ENCODE peak calls at places on chromosomes 12 and 14, in seven cellular contexts. Z is type B pancreatic cell; C is stimulated activated CD8-positive, alpha-beta memory T cell treated with anti-CD3 and anti-CD28 coated beads, Interleukin-4, amount 100 ng/mL, for 1 hour; A is NCI-H1694 treated with DMSO at 0.1 percent for 48 hours; J is NCI-H526; P is HEK293T; G is midbrain. N is an unnamed sample.

GRCh38 chr14:55881577-55882241 is 236.5 kb upstream of the PELI2 start:
- DNase-seq in Z (no peak), P (no peak), A (no peak), G (no peak), J (no peak), C (no peak), N (no peak)

GRCh38 chr14:89425931-89426330 is 8.9 kb upstream of the FOXN3 start:
- DNase-seq in Z (no peak), J (no peak), A (no peak), P (no peak), C (no peak), G (no peak), N (no peak)

GRCh38 chr14:75690010-75690409 is 29.0 kb downstream of the TTLL5 start:
- DNase-seq in G (no peak), C (no peak), Z (no peak), P (no peak), A (no peak), J (no peak), N (no peak)

GRCh38 chr12:79883216-79883615 is 51.7 kb downstream of the PPP1R12A start:
- DNase-seq in G (no peak), Z (no peak), J (no peak), C (no peak), P (no peak), A (no peak), N (no peak)

GRCh38 chr14:24889843-24890242 is 160.1 kb downstream of the STXBP6 start:
- DNase-seq in J (no peak), A (no peak), C (no peak), Z (no peak), P (no peak), G (no peak), N (no peak)

GRCh38 chr14:23436327-23437141 is 1.1 kb upstream of the MYH7 start:
- DNase-seq in A (peak; percentile 38), P (no peak), C (no peak), Z (peak; percentile 67), J (peak; percentile 47), G (peak; percentile 70), N (no peak)

GRCh38 chr14:97977711-97978261 is 1180.6 kb downstream of the VRK1 start:
- DNase-seq in Z (no peak), C (peak; percentile 28), A (peak; percentile 99), G (peak; percentile 70), J (peak; percentile 29), P (no peak), N (no peak)

GRCh38 chr12:115598827-115599226 is 678.7 kb downstream of the MED13L start:
- DNase-seq in Z (no peak), G (peak; percentile 52), A (no peak), P (no peak), J (peak; percentile 36), C (no peak), N (no peak)

GRCh38 chr12:66459944-66460482 is 157.7 kb downstream of the HELB start:
- DNase-seq in A (no peak), J (no peak), G (no peak), P (no peak), Z (no peak), C (no peak), N (no peak)

GRCh38 chr14:50031534-50032313 is 84.6 kb downstream of the VCPKMT start:
- DNase-seq in P (no peak), J (no peak), Z (no peak), G (no peak), A (no peak), C (no peak), N (no peak)

GRCh38 chr12:50862316-50862715 is 19.6 kb downstream of the TMPRSS12 start:
- DNase-seq in Z (no peak), G (no peak), C (no peak), P (no peak), J (no peak), A (no peak), N (no peak)

GRCh38 chr12:13561923-13562322 is 365.4 kb downstream of the EMP1 start:
- DNase-seq in P (no peak), Z (no peak), G (no peak), J (no peak), C (no peak), A (peak; percentile 5), N (no peak)

GRCh38 chr12:93714382-93714781 is 37.2 kb downstream of the CRADD start:
- DNase-seq in C (no peak), P (no peak), J (no peak), G (no peak), Z (no peak), A (no peak), N (no peak)

GRCh38 chr12:94148841-94149780 is 734 bp downstream of the PLXNC1 start:
- DNase-seq in A (no peak), Z (peak; percentile 75), C (peak; percentile 13), P (peak; percentile 66), J (peak; percentile 54), G (peak; percentile 26), N (peak; percentile 61)

GRCh38 chr14:28707814-28708213 is 58.8 kb upstream of the FOXG1 start:
- DNase-seq in P (no peak), A (no peak), C (no peak), G (no peak), J (no peak), Z (no peak), N (no peak)

GRCh38 chr12:106342397-106343212 is 14.9 kb upstream of the POLR3B start:
- DNase-seq in C (no peak), A (no peak), J (no peak), P (no peak), G (peak; percentile 9), Z (no peak), N (no peak)

GRCh38 chr14:91237219-91237618 is 7.3 kb downstream of the GPR68 start:
- DNase-seq in A (no peak), J (no peak), G (no peak), C (no peak), Z (no peak), P (no peak), N (no peak)

GRCh38 chr12:123398177-123398916 is 14.4 kb downstream of the KMT5A start:
- DNase-seq in G (no peak), J (no peak), C (no peak), A (no peak), Z (no peak), P (no peak), N (no peak)

GRCh38 chr12:119302334-119303132 is 32.0 kb upstream of the CCDC60 start:
- DNase-seq in A (no peak), G (no peak), C (no peak), P (no peak), Z (no peak), J (no peak), N (no peak)

N was measured in GM12892.